ENCODE peak calls at places on chromosomes 1 and 21, in five cellular contexts. B is neural progenitor cell, Q is body of pancreas, C is dorsolateral prefrontal cortex, M is mammary epithelial cell. O is an unnamed sample.

GRCh38 chr1:183022202-183023145 is 746 bp upstream of the LAMC1 start:
- DNase-seq in Q (peak), C (peak), B (peak), M (peak), O (peak)

GRCh38 chr1:162720996-162721395 is 69.5 kb upstream of the HSD17B7 start:
- DNase-seq in M (no peak), B (no peak), C (no peak), Q (no peak), O (no peak)

GRCh38 chr1:167721617-167722151 is at the start of gene MPZL1:
- DNase-seq in M (peak), B (peak), C (peak), Q (peak), O (peak)

GRCh38 chr1:177505905-177506590 is 335.3 kb downstream of the BRINP2 start:
- DNase-seq in M (peak), B (no peak), C (no peak), Q (no peak), O (no peak)

GRCh38 chr1:242568666-242569065 is 44.2 kb upstream of the PLD5 start:
- DNase-seq in C (no peak), Q (no peak), M (no peak), B (no peak), O (no peak)

GRCh38 chr1:63688302-63688701 is 85.5 kb upstream of the ROR1 start:
- DNase-seq in Q (no peak), C (no peak), B (no peak), M (no peak), O (no peak)

GRCh38 chr1:76260279-76260678 is 185.7 kb downstream of the ST6GALNAC3 start:
- DNase-seq in Q (no peak), C (no peak), M (no peak), B (no peak), O (no peak)

GRCh38 chr1:95641386-95641785 is 407.4 kb downstream of the RWDD3 start:
- DNase-seq in C (no peak), Q (no peak), M (no peak), B (no peak), O (no peak)

GRCh38 chr1:225146478-225146877 is 217.0 kb downstream of the DNAH14 start:
- DNase-seq in B (peak), M (no peak), Q (no peak), C (no peak), O (no peak)

GRCh38 chr1:54584575-54584974 is 36.5 kb downstream of the ACOT11 start:
- DNase-seq in Q (no peak), C (no peak), M (no peak), B (no peak), O (no peak)

GRCh38 chr21:34530264-34530663 is 18.3 kb upstream of the KCNE1 start:
- DNase-seq in M (no peak), C (no peak), Q (no peak), B (no peak), O (no peak)

GRCh38 chr1:111833334-111833733 is 77.6 kb downstream of the DDX20 start:
- DNase-seq in B (peak), C (no peak), M (peak), Q (no peak), O (no peak)

GRCh38 chr1:36094621-36095061 is 5.9 kb downstream of the ADPRS start:
- DNase-seq in M (no peak), Q (no peak), C (no peak), B (no peak), O (no peak)

GRCh38 chr1:228781161-228781771 is 46.0 kb downstream of the RHOU start:
- DNase-seq in Q (no peak), C (no peak), M (no peak), B (peak), O (peak)

GRCh38 chr1:28163496-28164120 is 12.9 kb downstream of the PTAFR start:
- DNase-seq in B (no peak), C (peak), Q (no peak), M (no peak), O (peak)

GRCh38 chr1:145784409-145784808 is 39.5 kb downstream of the RNF115 start:
- DNase-seq in C (no peak), B (no peak), Q (no peak), M (no peak), O (no peak)

GRCh38 chr1:9728451-9729295 is 77.1 kb downstream of the PIK3CD start:
- DNase-seq in B (no peak), M (no peak), Q (no peak), C (no peak), O (no peak)

GRCh38 chr1:1175221-1176062 is 1.8 kb downstream of the TTLL10 start:
- DNase-seq in C (no peak), Q (peak), M (no peak), B (no peak), O (no peak)

GRCh38 chr1:18581420-18581880 is 49.2 kb upstream of the PAX7 start:
- DNase-seq in Q (peak), B (peak), C (peak), M (no peak), O (peak)

GRCh38 chr1:241408170-241408569 is 51.2 kb upstream of the RGS7 start:
- DNase-seq in Q (no peak), M (no peak), B (peak), C (no peak), O (no peak)

GRCh38 chr1:227915564-227916553 is 31.9 kb downstream of the WNT9A start:
- DNase-seq in B (peak), Q (no peak), M (peak), C (no peak), O (peak)

GRCh38 chr1:114342376-114342775 is 168.6 kb downstream of the TRIM33 start:
- DNase-seq in B (no peak), Q (no peak), C (no peak), M (no peak), O (no peak)

GRCh38 chr1:42420911-42421585 is 34.8 kb downstream of the ZMYND12 start:
- DNase-seq in B (peak), Q (peak), C (peak), M (peak), O (peak)

GRCh38 chr1:11885922-11886321 is 27.2 kb upstream of the NPPB start:
- DNase-seq in B (no peak), Q (no peak), C (no peak), M (no peak), O (peak)

GRCh38 chr1:25744140-25744581 is 55.8 kb upstream of the SELENON start:
- DNase-seq in Q (peak), C (no peak), M (peak), B (peak), O (peak)

DNA sequence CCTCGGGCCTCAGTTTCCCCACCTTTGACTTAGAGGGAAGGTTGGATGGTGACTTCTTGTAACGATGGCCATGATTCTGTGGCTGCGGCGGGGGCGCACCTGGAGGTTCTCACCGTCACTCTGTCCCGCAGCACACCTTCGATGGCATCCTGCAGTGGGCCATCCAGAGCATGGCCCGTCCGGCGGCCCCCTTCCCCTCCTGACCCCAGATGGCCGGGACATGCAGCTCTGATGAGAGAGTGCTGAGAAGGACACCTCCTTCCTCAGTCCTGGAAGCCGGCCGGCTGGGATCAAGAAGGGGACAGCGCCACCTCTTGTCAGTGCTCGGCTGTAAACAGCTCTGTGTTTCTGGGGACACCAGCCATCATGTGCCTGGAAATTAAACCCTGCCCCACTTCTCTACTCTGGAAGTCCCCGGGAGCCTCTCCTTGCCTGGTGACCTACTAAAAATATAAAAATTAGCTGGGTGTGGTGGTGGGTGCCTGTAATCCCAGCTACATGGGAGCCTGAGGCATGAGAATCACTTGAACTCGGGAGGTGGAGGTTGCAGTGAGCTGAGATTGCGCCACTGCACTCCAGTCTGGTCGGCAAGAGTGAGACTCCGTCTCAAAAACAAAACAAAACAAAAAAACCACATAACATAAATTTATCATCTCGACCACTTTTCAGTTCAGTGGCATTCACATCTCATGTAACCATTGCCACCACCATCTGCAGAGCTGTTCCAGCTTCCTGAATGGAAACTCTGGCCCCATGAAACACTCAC is 2.1 kb upstream of the PFKL start:
- DNase-seq in C (peak), Q (peak), M (peak), B (peak), O (peak)
- H3K4me3 ChIP-seq in C (no peak), Q (no peak), M (no peak), B (no peak), O (no peak)

GRCh38 chr1:78096976-78097375 is 51.2 kb downstream of the GIPC2 start:
- DNase-seq in M (no peak), B (no peak), C (no peak), Q (no peak), O (no peak)
- H3K27ac ChIP-seq in M (no peak), B (no peak), C (peak), Q (no peak), O (no peak)

GRCh38 chr1:85585845-85586244 is 5.3 kb downstream of the CCN1 start:
- DNase-seq in B (no peak), C (no peak), M (peak), Q (no peak), O (no peak)

GRCh38 chr1:85582687-85583354 is 2.3 kb downstream of the CCN1 start:
- DNase-seq in B (no peak), M (peak), C (no peak), Q (no peak), O (peak)

GRCh38 chr1:85583355-85584263 is 3.0 kb downstream of the CCN1 start:
- DNase-seq in Q (no peak), B (no peak), M (no peak), C (no peak), O (no peak)

GRCh38 chr1:85584923-85585322 is 4.4 kb downstream of the CCN1 start:
- DNase-seq in B (no peak), Q (no peak), M (no peak), C (no peak), O (no peak)

GRCh38 chr1:85584264-85584781 is 3.8 kb downstream of the CCN1 start:
- DNase-seq in Q (no peak), C (no peak), B (peak), M (peak), O (no peak)
- H3K4me3 ChIP-seq in Q (no peak), C (no peak), B (peak), M (no peak), O (no peak)

GRCh38 chr1:218828125-218828650 is 345.5 kb upstream of the LYPLAL1 start:
- DNase-seq in Q (no peak), B (no peak), C (no peak), M (no peak), O (no peak)
- H3K27ac ChIP-seq in Q (no peak), B (no peak), C (no peak), M (no peak), O (no peak)

O was measured in right cardiac atrium.